ENCODE peak calls at places on chromosomes 13 and 19, in seven cellular contexts. N is Peyer's patch, D is GM12891, O is NCI-H1092, B is WTC11, Y is posterior vena cava, K is NCI-H460. X is an unnamed sample.

GRCh38 chr13:21637296-21637695 is 33.3 kb upstream of the MICU2 start:
- DNase-seq in N (no peak), D (no peak), O (peak; percentile 70), B (no peak), Y (no peak), K (no peak), X (no peak)

GRCh38 chr13:39942901-39943273 is 287.4 kb downstream of the COG6 start:
- DNase-seq in N (peak; percentile 60), D (peak; percentile 27), O (peak; percentile 19), B (peak; percentile 84), Y (peak; percentile 86), K (peak; percentile 70), X (peak; percentile 57)

GRCh38 chr13:43397110-43397509 is 373.7 kb downstream of the DNAJC15 start:
- DNase-seq in N (no peak), D (no peak), O (no peak), B (no peak), Y (no peak), K (no peak), X (no peak)

GRCh38 chr19:39411006-39411831 is 1.2 kb upstream of the PLEKHG2 start:
- DNase-seq in N (peak; percentile 50), D (no peak), O (no peak), B (no peak), Y (peak; percentile 93), K (no peak), X (no peak)

GRCh38 chr13:79779761-79780160 is 298.8 kb downstream of the NDFIP2 start:
- DNase-seq in N (no peak), D (no peak), O (no peak), B (no peak), Y (no peak), K (no peak), X (no peak)

GRCh38 chr19:7883796-7884570 is 4.3 kb upstream of the LRRC8E start:
- DNase-seq in N (no peak), D (no peak), O (no peak), B (no peak), Y (no peak), K (no peak), X (no peak)

GRCh38 chr13:110651271-110651670 is 35.9 kb downstream of the NAXD start:
- DNase-seq in N (no peak), D (no peak), O (no peak), B (no peak), Y (peak; percentile 56), K (no peak), X (no peak)

GRCh38 chr19:51158474-51159129 is 16.5 kb downstream of the SIGLEC7 start:
- DNase-seq in N (peak; percentile 55), D (no peak), O (no peak), B (peak; percentile 93), Y (no peak), K (peak; percentile 40), X (peak; percentile 54)

GRCh38 chr19:16070366-16070990 is 5.8 kb upstream of the TPM4 start:
- DNase-seq in N (peak; percentile 96), D (peak; percentile 73), O (no peak), B (no peak), Y (peak; percentile 92), K (peak; percentile 64), X (no peak)

GRCh38 chr19:49447485-49448431 is 3.9 kb downstream of the PIH1D1 start:
- DNase-seq in N (no peak), D (no peak), O (no peak), B (peak; percentile 91), Y (no peak), K (no peak), X (no peak)

GRCh38 chr19:290539-291521 is at the start of gene PLPP2:
- DNase-seq in N (no peak), D (peak; percentile 29), O (no peak), B (peak; percentile 92), Y (peak; percentile 79), K (no peak), X (no peak)

GRCh38 chr19:30207357-30207756 is 164.8 kb upstream of the ZNF536 start:
- DNase-seq in N (no peak), D (no peak), O (no peak), B (no peak), Y (no peak), K (no peak), X (no peak)

GRCh38 chr13:41398494-41399190 is 58.7 kb upstream of the RGCC start:
- DNase-seq in N (no peak), D (no peak), O (no peak), B (no peak), Y (no peak), K (no peak), X (no peak)

GRCh38 chr13:91576590-91576989 is 178.2 kb downstream of the GPC5 start:
- DNase-seq in N (no peak), D (no peak), O (no peak), B (peak; percentile 50), Y (no peak), K (no peak), X (peak; percentile 4)

GRCh38 chr19:7902796-7903243 is 857 bp upstream of the MAP2K7 start:
- DNase-seq in N (no peak), D (no peak), O (no peak), B (no peak), Y (no peak), K (no peak), X (no peak)

GRCh38 chr19:5484398-5485285 is 29.4 kb downstream of the ZNRF4 start:
- DNase-seq in N (no peak), D (no peak), O (peak; percentile 30), B (no peak), Y (no peak), K (no peak), X (no peak)

GRCh38 chr19:49468746-49469447 is 5.1 kb upstream of the FLT3LG start:
- DNase-seq in N (peak; percentile 90), D (peak; percentile 77), O (no peak), B (peak; percentile 85), Y (peak; percentile 91), K (peak; percentile 76), X (no peak)

GRCh38 chr19:31271569-31271911 is 77.7 kb downstream of the TSHZ3 start:
- DNase-seq in N (no peak), D (no peak), O (no peak), B (no peak), Y (no peak), K (no peak), X (no peak)

GRCh38 chr19:39032164-39032918 is at the start of gene FBXO27:
- DNase-seq in N (no peak), D (no peak), O (no peak), B (peak; percentile 87), Y (peak; percentile 78), K (no peak), X (peak; percentile 5)

GRCh38 chr19:48255376-48256303 is at the start of gene CARD8:
- DNase-seq in N (peak; percentile 92), D (no peak), O (peak; percentile 54), B (peak; percentile 69), Y (peak; percentile 89), K (peak; percentile 81), X (peak; percentile 62)

GRCh38 chr13:27542220-27542619 is 78.1 kb downstream of the LNX2 start:
- DNase-seq in N (no peak), D (no peak), O (no peak), B (no peak), Y (no peak), K (no peak), X (no peak)

GRCh38 chr19:10009269-10009665 is 1.0 kb downstream of the COL5A3 start:
- DNase-seq in N (no peak), D (no peak), O (no peak), B (peak; percentile 79), Y (peak; percentile 87), K (no peak), X (peak; percentile 56)

GRCh38 chr19:3849092-3849491 is 19.7 kb downstream of the ZFR2 start:
- DNase-seq in N (peak; percentile 42), D (peak; percentile 56), O (no peak), B (peak; percentile 33), Y (no peak), K (no peak), X (peak; percentile 37)

GRCh38 chr19:17036640-17037039 is 10.0 kb upstream of the CPAMD8 start:
- DNase-seq in N (no peak), D (no peak), O (no peak), B (no peak), Y (no peak), K (no peak), X (no peak)

GRCh38 chr13:109345433-109345941 is 440.9 kb downstream of the IRS2 start:
- DNase-seq in N (no peak), D (no peak), O (no peak), B (no peak), Y (no peak), K (no peak), X (no peak)

GRCh38 chr19:6100284-6100915 is 9.9 kb downstream of the RFX2 start:
- DNase-seq in N (peak; percentile 25), D (peak; percentile 47), O (no peak), B (no peak), Y (no peak), K (no peak), X (no peak)

GRCh38 chr13:84405286-84405685 is 523.0 kb upstream of the SLITRK1 start:
- DNase-seq in N (no peak), D (no peak), O (no peak), B (no peak), Y (no peak), K (no peak), X (no peak)

GRCh38 chr13:61253105-61253877 is 162.4 kb downstream of the PCDH20 start:
- DNase-seq in N (no peak), D (no peak), O (no peak), B (no peak), Y (no peak), K (no peak), X (no peak)

GRCh38 chr13:48630291-48630690 is 23.4 kb upstream of the CYSLTR2 start:
- DNase-seq in N (no peak), D (no peak), O (no peak), B (no peak), Y (no peak), K (no peak), X (no peak)